ENCODE peak calls at places on chromosomes 11 and 22, in eight cellular contexts. B, H, M, J, C, G, W and R are unnamed samples.

GRCh38 chr11:72426758-72427157 is 7.6 kb downstream of the CLPB start:
- DNase-seq in B (no peak), H (no peak), M (no peak), J (no peak), C (no peak), G (no peak), W (no peak), R (no peak)

GRCh38 chr22:45996241-45997076 is 19.5 kb upstream of the WNT7B start:
- DNase-seq in B (peak), H (no peak), M (no peak), J (peak), C (no peak), G (peak), W (peak), R (no peak)

GRCh38 chr11:36540998-36541397 is 26.8 kb upstream of the RAG1 start:
- DNase-seq in B (no peak), H (no peak), M (peak), J (no peak), C (no peak), G (no peak), W (peak), R (no peak)

GRCh38 chr11:12362857-12363256 is 14.5 kb upstream of the PARVA start:
- DNase-seq in B (no peak), H (no peak), M (no peak), J (no peak), C (no peak), G (no peak), W (no peak), R (no peak)

GRCh38 chr22:39363751-39364484 is 14.1 kb downstream of the SYNGR1 start:
- DNase-seq in B (no peak), H (no peak), M (no peak), J (no peak), C (no peak), G (no peak), W (no peak), R (no peak)

GRCh38 chr11:131234146-131234680 is 136.2 kb upstream of the NTM start:
- DNase-seq in B (no peak), H (no peak), M (no peak), J (no peak), C (no peak), G (no peak), W (no peak), R (no peak)

GRCh38 chr22:25833091-25833490 is 91.1 kb downstream of the MYO18B start:
- DNase-seq in B (no peak), H (no peak), M (no peak), J (no peak), C (no peak), G (no peak), W (no peak), R (no peak)

GRCh38 chr11:61026121-61027031 is 54.9 kb downstream of the CD6 start:
- DNase-seq in B (no peak), H (no peak), M (no peak), J (no peak), C (no peak), G (no peak), W (no peak), R (no peak)

GRCh38 chr11:78832226-78832947 is 257.7 kb upstream of the NARS2 start:
- DNase-seq in B (no peak), H (no peak), M (no peak), J (no peak), C (no peak), G (no peak), W (no peak), R (no peak)

GRCh38 chr11:34358258-34358665 is 452 bp upstream of the ABTB2 start:
- DNase-seq in B (no peak), H (no peak), M (peak), J (peak), C (no peak), G (peak), W (peak), R (peak)

GRCh38 chr11:29432719-29433325 is 584.0 kb downstream of the KCNA4 start:
- DNase-seq in B (no peak), H (no peak), M (no peak), J (no peak), C (no peak), G (no peak), W (no peak), R (no peak)

GRCh38 chr11:97742717-97743116 is 1278.0 kb upstream of the CNTN5 start:
- DNase-seq in B (no peak), H (no peak), M (no peak), J (no peak), C (no peak), G (no peak), W (no peak), R (no peak)

GRCh38 chr11:75505966-75506692 is 19.6 kb downstream of the GDPD5 start:
- DNase-seq in B (no peak), H (no peak), M (no peak), J (no peak), C (peak), G (no peak), W (no peak), R (no peak)

GRCh38 chr11:35280727-35281126 is 138.6 kb downstream of the SLC1A2 start:
- DNase-seq in B (no peak), H (no peak), M (no peak), J (no peak), C (no peak), G (no peak), W (no peak), R (no peak)

GRCh38 chr11:121429556-121429955 is 22.6 kb upstream of the SORL1 start:
- DNase-seq in B (no peak), H (no peak), M (no peak), J (no peak), C (no peak), G (no peak), W (no peak), R (no peak)

GRCh38 chr11:36235750-36236149 is 53.5 kb downstream of the COMMD9 start:
- DNase-seq in B (no peak), H (no peak), M (no peak), J (no peak), C (no peak), G (no peak), W (peak), R (no peak)

GRCh38 chr11:128367573-128367972 is 219.8 kb downstream of the ETS1 start:
- DNase-seq in B (no peak), H (no peak), M (no peak), J (no peak), C (no peak), G (no peak), W (no peak), R (no peak)

GRCh38 chr11:72639475-72640375 is 34.5 kb downstream of the PDE2A start:
- DNase-seq in B (no peak), H (no peak), M (no peak), J (no peak), C (no peak), G (no peak), W (no peak), R (no peak)

GRCh38 chr11:54558407-54558806 is 45.4 kb downstream of the OR4C46 start:
- DNase-seq in B (no peak), H (no peak), M (no peak), J (no peak), C (no peak), G (no peak), W (no peak), R (no peak)

DNA sequence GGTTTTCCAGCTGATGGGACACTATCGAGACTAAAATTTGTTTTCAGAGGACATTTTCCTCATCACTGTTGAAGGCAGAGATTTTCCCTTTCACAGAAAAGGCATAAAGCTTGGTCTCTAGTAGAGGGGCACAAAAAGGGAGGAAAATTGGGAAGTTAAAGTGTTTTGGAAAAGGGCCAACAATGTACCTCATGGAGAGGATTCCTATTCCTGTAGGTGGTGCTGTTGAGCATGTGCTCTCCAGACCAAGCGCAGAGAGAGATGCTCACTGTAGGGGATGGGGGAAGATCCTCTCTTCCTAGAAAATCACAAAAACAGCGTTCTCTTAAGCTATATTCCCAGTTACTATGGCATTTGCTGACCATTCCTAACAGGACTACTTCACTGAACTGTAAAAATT is 44.9 kb downstream of the OR4C46 start:
- DNase-seq in B (no peak), H (no peak), M (no peak), J (no peak), C (no peak), G (no peak), W (no peak), R (no peak)
- TF ChIP-seq CTCF in B (no peak), H (no peak), M (no peak), J (no peak), C (no peak), G (no peak), W (no peak), R (no peak)

GRCh38 chr11:76825726-76826396 is 34.9 kb upstream of the ACER3 start:
- DNase-seq in B (no peak), H (no peak), M (no peak), J (no peak), C (no peak), G (no peak), W (no peak), R (no peak)

GRCh38 chr11:76824980-76825725 is 35.6 kb upstream of the ACER3 start:
- DNase-seq in B (no peak), H (no peak), M (no peak), J (no peak), C (no peak), G (no peak), W (peak), R (no peak)

GRCh38 chr11:76822406-76822805 is 38.3 kb upstream of the ACER3 start:
- DNase-seq in B (no peak), H (no peak), M (no peak), J (no peak), C (no peak), G (no peak), W (no peak), R (no peak)

GRCh38 chr11:76824083-76824939 is 36.4 kb upstream of the ACER3 start:
- DNase-seq in B (no peak), H (no peak), M (no peak), J (no peak), C (no peak), G (no peak), W (peak), R (no peak)

GRCh38 chr11:76823481-76824028 is 37.2 kb upstream of the ACER3 start:
- DNase-seq in B (no peak), H (no peak), M (no peak), J (no peak), C (no peak), G (no peak), W (peak), R (no peak)
- H3K4me3 ChIP-seq in B (no peak), H (no peak), M (no peak), J (no peak), C (no peak), G (no peak), W (no peak), R (no peak)

DNA sequence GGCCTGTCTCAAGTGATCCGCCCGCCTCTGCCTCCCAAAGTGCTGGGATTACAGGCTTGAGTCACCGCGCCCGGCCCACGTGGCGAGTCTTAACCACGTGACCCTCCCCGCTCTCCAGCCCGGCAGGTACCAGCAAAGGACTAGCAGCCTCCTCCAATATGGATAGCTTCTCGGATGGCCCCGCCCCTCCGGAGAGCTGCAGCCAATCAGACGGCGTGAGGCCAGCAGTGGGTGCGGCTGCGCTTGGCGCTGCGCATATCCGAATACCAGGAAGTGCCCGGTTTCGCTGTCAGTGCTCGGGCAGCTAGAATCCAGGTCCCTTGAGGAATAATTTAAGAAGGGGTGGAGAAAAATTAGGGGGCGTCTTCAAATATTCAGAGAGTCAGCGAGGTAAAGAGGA is 14.7 kb upstream of the PISD start:
- DNase-seq in B (peak), H (peak), M (peak), J (peak), C (peak), G (peak), W (peak), R (peak)
- H3K27ac ChIP-seq in B (peak), H (peak), M (no peak), J (peak), C (peak), G (peak), W (peak), R (peak)

DNA sequence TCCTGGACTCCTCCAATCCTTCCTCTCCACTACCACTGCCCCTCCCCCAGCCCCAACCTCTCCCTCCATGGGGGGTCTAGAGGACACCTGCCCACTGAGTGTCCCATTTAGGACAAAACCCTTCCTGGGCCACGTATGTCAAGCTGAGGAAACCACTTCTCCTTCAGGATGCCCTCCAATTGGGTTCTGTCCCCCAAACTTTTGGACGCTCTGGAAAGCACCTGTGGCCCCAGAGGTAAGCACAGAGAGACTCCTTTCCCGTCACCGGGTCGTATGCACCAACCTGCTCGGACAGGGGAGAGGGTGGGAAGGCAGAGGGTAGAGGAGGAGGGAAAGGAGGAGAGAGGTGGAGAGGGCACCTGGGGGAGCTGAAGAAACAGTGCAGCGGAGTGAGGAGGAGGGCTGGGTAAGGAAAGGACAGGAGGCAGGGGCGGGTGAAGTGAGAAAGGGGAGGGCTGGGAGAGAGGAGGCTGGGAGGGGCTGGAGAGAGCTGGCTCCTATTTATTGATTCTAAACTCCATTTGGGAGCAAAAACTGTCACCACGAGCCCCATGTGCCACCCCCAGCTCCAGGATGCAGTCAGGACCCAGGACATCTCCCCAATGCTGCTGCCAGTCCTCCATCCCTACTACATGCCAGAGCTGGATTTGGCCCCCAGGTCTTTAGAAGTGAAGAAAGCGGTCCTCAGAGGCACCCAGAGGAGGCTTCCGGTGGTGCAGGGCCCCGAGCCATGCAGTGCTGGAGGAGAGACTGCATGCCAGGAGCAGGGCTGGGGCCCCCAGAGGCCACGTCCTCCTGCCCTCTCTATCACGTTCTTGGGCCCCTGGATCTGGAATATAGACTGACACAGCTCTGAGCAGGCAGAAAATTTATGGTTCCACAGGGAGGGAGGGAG is 53.6 kb downstream of the SLC22A12 start:
- DNase-seq in B (no peak), H (no peak), M (no peak), J (no peak), C (no peak), G (no peak), W (no peak), R (no peak)
- TF ChIP-seq CTCF in B (no peak), H (no peak), M (no peak), J (peak), C (peak), G (no peak), W (no peak), R (no peak)

DNA sequence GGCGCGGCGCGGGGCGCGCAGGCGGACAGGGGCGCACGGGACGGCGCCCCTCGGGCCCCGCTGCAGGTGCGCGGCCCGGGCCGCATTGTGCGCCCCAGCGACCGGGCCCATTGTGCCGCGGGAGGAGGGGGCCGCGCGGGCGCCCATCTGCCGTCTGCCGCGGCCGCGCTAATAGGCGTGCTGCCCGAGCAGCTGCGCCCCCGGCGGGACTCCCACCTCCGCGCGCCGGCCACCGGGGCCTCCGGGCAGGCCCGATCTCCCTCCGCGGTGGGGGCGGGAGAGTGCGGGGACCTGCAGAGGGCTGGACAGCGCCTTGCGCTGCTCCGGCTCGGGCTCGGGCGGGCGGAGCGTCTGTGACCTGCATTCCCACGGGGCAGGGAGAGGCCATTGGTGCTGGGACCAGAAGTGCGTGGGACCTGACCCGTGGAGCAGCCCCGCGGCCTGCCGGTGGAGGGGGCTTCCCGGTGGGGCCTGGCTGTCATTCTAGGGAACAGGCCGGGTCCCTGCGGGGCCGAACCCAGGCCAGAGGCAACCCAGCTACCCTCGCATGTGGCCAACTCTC is 950 bp downstream of the BRSK2 start:
- DNase-seq in B (no peak), H (no peak), M (peak), J (no peak), C (no peak), G (no peak), W (peak), R (no peak)
- H3K4me3 ChIP-seq in B (no peak), H (no peak), M (peak), J (no peak), C (peak), G (no peak), W (no peak), R (peak)